ENCODE peak calls at places on chromosomes 16 and 17, in four cellular contexts. One of them, this sample, is unnamed.

GRCh38 chr17:81733507-81734404 is 21.7 kb downstream of the SLC25A10 start:
- DNase-seq in CD4-positive, CD25-positive, alpha-beta regulatory T cell: no peak
- DNase-seq in AG10803: peak; percentile 60
- DNase-seq in cardiac muscle cell: peak; percentile 86
- DNase-seq in this sample: peak; percentile 72

GRCh38 chr16:11078812-11079459 is 134.6 kb downstream of the CLEC16A start:
- DNase-seq in CD4-positive, CD25-positive, alpha-beta regulatory T cell: no peak
- DNase-seq in AG10803: peak; percentile 91
- DNase-seq in cardiac muscle cell: no peak
- DNase-seq in this sample: peak; percentile 12

GRCh38 chr16:10333321-10334032 is 52.4 kb upstream of the ATF7IP2 start:
- DNase-seq in CD4-positive, CD25-positive, alpha-beta regulatory T cell: no peak
- DNase-seq in AG10803: no peak
- DNase-seq in cardiac muscle cell: no peak
- DNase-seq in this sample: no peak

GRCh38 chr16:89117975-89118289 is 24.3 kb downstream of the ACSF3 start:
- DNase-seq in CD4-positive, CD25-positive, alpha-beta regulatory T cell: no peak
- DNase-seq in AG10803: no peak
- DNase-seq in cardiac muscle cell: no peak
- DNase-seq in this sample: no peak

GRCh38 chr16:2160915-2161551 is 5.5 kb downstream of the TRAF7 start:
- DNase-seq in CD4-positive, CD25-positive, alpha-beta regulatory T cell: no peak
- DNase-seq in AG10803: peak; percentile 87
- DNase-seq in cardiac muscle cell: no peak
- DNase-seq in this sample: no peak

GRCh38 chr17:82283208-82283749 is 9.8 kb upstream of the CSNK1D start:
- DNase-seq in CD4-positive, CD25-positive, alpha-beta regulatory T cell: no peak
- DNase-seq in AG10803: peak; percentile 52
- DNase-seq in cardiac muscle cell: peak; percentile 30
- DNase-seq in this sample: peak; percentile 45

GRCh38 chr16:12503201-12503600 is 300.5 kb downstream of the CPPED1 start:
- DNase-seq in CD4-positive, CD25-positive, alpha-beta regulatory T cell: no peak
- DNase-seq in AG10803: no peak
- DNase-seq in cardiac muscle cell: no peak
- DNase-seq in this sample: no peak

GRCh38 chr17:60729854-60730253 is 52.2 kb downstream of the BCAS3 start:
- DNase-seq in CD4-positive, CD25-positive, alpha-beta regulatory T cell: no peak
- DNase-seq in AG10803: no peak
- DNase-seq in cardiac muscle cell: no peak
- DNase-seq in this sample: no peak

GRCh38 chr17:12665263-12666210 is at the start of gene MYOCD:
- DNase-seq in CD4-positive, CD25-positive, alpha-beta regulatory T cell: no peak
- DNase-seq in AG10803: no peak
- DNase-seq in cardiac muscle cell: peak; percentile 97
- DNase-seq in this sample: no peak

GRCh38 chr17:78759203-78759968 is 22.7 kb downstream of the CYTH1 start:
- DNase-seq in CD4-positive, CD25-positive, alpha-beta regulatory T cell: peak; percentile 74
- DNase-seq in AG10803: no peak
- DNase-seq in cardiac muscle cell: no peak
- DNase-seq in this sample: no peak

GRCh38 chr16:27539120-27539519 is 10.6 kb downstream of the GTF3C1 start:
- DNase-seq in CD4-positive, CD25-positive, alpha-beta regulatory T cell: no peak
- DNase-seq in AG10803: no peak
- DNase-seq in cardiac muscle cell: no peak
- DNase-seq in this sample: no peak

GRCh38 chr17:44919411-44919810 is 4.1 kb upstream of the GFAP start:
- DNase-seq in CD4-positive, CD25-positive, alpha-beta regulatory T cell: no peak
- DNase-seq in AG10803: no peak
- DNase-seq in cardiac muscle cell: no peak
- DNase-seq in this sample: no peak

GRCh38 chr17:68439656-68440290 is 17.5 kb downstream of the WIPI1 start:
- DNase-seq in CD4-positive, CD25-positive, alpha-beta regulatory T cell: no peak
- DNase-seq in AG10803: no peak
- DNase-seq in cardiac muscle cell: no peak
- DNase-seq in this sample: no peak

GRCh38 chr17:51078009-51078592 is 42.6 kb downstream of the SPAG9 start:
- DNase-seq in CD4-positive, CD25-positive, alpha-beta regulatory T cell: no peak
- DNase-seq in AG10803: no peak
- DNase-seq in cardiac muscle cell: no peak
- DNase-seq in this sample: no peak

This sample was measured in A673.